ENCODE peak calls at places on chromosomes 7 and 10, in four cellular contexts. I, N, Z and P are unnamed samples.

GRCh38 chr7:95863-96260 is 96.5 kb upstream of the FAM20C start:
- DNase-seq in Z (no peak), I (no peak), N (peak), P (no peak)

GRCh38 chr10:86520871-86521619 is 547 bp downstream of the WAPL start:
- DNase-seq in Z (peak), I (peak), N (peak), P (no peak)

GRCh38 chr10:86918022-86918471 is 39.4 kb downstream of the MMRN2 start:
- DNase-seq in Z (no peak), I (peak), N (peak), P (no peak)

GRCh38 chr7:30502470-30503251 is 2.0 kb downstream of the GGCT start:
- DNase-seq in I (no peak), Z (no peak), N (no peak), P (no peak)

GRCh38 chr10:88089498-88089897 is 226.1 kb downstream of the PTEN start:
- DNase-seq in I (no peak), N (no peak), Z (no peak), P (no peak)

GRCh38 chr10:71747808-71748523 is 25.4 kb downstream of the VSIR start:
- DNase-seq in Z (no peak), N (no peak), I (no peak), P (no peak)

GRCh38 chr10:79222186-79222585 is 125.1 kb upstream of the PPIF start:
- DNase-seq in I (no peak), Z (no peak), N (no peak), P (no peak)

GRCh38 chr10:72557362-72557761 is 68.5 kb downstream of the MICU1 start:
- DNase-seq in N (peak), I (peak), Z (no peak), P (no peak)

GRCh38 chr10:84214046-84214572 is 11.2 kb downstream of the LRIT2 start:
- DNase-seq in Z (no peak), N (no peak), I (no peak), P (no peak)

GRCh38 chr10:69403519-69403918 is 13.2 kb downstream of the TACR2 start:
- DNase-seq in N (peak), Z (no peak), I (peak), P (no peak)

GRCh38 chr7:148708026-148708685 is 9.5 kb downstream of the CUL1 start:
- DNase-seq in N (no peak), I (no peak), Z (no peak), P (no peak)

GRCh38 chr10:89256338-89256737 is 4.8 kb upstream of the LIPA start:
- DNase-seq in Z (no peak), N (no peak), I (no peak), P (no peak)

GRCh38 chr10:110354322-110354766 is 49.6 kb upstream of the SMNDC1 start:
- DNase-seq in I (peak), N (peak), Z (peak), P (no peak)

GRCh38 chr7:97145068-97145467 is 27.6 kb downstream of the SDHAF3 start:
- DNase-seq in N (peak), Z (no peak), I (peak), P (no peak)

GRCh38 chr10:14184841-14185500 is 145.8 kb downstream of the FRMD4A start:
- DNase-seq in Z (no peak), I (peak), N (peak), P (no peak)

GRCh38 chr7:125055376-125055775 is 125.8 kb upstream of the POT1 start:
- DNase-seq in N (no peak), I (no peak), Z (no peak), P (no peak)

GRCh38 chr7:125065546-125065945 is 135.9 kb upstream of the POT1 start:
- DNase-seq in Z (no peak), N (no peak), I (no peak), P (no peak)

GRCh38 chr7:125061776-125062397 is 132.3 kb upstream of the POT1 start:
- DNase-seq in N (peak), I (peak), Z (no peak), P (no peak)

GRCh38 chr7:125057974-125058373 is 128.3 kb upstream of the POT1 start:
- DNase-seq in I (no peak), N (no peak), Z (no peak), P (no peak)

GRCh38 chr7:125059861-125060456 is 130.3 kb upstream of the POT1 start:
- DNase-seq in I (peak), N (peak), Z (no peak), P (no peak)
- TF ChIP-seq CTCF in I (peak), N (peak), Z (peak), P (peak)

GRCh38 chr7:105990726-105991465 is 27.8 kb downstream of the CDHR3 start:
- DNase-seq in I (peak), N (no peak), Z (no peak), P (no peak)
- TF ChIP-seq CTCF in I (peak), N (no peak), Z (no peak), P (no peak)

GRCh38 chr7:88146611-88147010 is 73.2 kb downstream of the SRI start:
- DNase-seq in Z (no peak), I (no peak), N (no peak), P (no peak)

GRCh38 chr7:88141479-88141878 is 78.4 kb downstream of the SRI start:
- DNase-seq in I (no peak), N (no peak), Z (no peak), P (no peak)

GRCh38 chr7:88141025-88141424 is 78.8 kb downstream of the SRI start:
- DNase-seq in I (no peak), Z (no peak), N (peak), P (no peak)

GRCh38 chr7:88147341-88147740 is 72.5 kb downstream of the SRI start:
- DNase-seq in N (no peak), Z (no peak), I (no peak), P (no peak)

GRCh38 chr7:88141953-88142352 is 77.9 kb downstream of the SRI start:
- DNase-seq in I (no peak), N (no peak), Z (no peak), P (no peak)
- TF ChIP-seq CTCF in I (no peak), N (no peak), Z (no peak), P (no peak)

GRCh38 chr7:127513311-127513710 is 72.1 kb downstream of the GCC1 start:
- DNase-seq in N (no peak), Z (no peak), I (no peak), P (no peak)

GRCh38 chr7:127516320-127516719 is 69.1 kb downstream of the GCC1 start:
- DNase-seq in I (no peak), Z (no peak), N (no peak), P (no peak)

GRCh38 chr7:127512587-127512986 is 72.8 kb downstream of the GCC1 start:
- DNase-seq in I (no peak), N (no peak), Z (no peak), P (no peak)

DNA sequence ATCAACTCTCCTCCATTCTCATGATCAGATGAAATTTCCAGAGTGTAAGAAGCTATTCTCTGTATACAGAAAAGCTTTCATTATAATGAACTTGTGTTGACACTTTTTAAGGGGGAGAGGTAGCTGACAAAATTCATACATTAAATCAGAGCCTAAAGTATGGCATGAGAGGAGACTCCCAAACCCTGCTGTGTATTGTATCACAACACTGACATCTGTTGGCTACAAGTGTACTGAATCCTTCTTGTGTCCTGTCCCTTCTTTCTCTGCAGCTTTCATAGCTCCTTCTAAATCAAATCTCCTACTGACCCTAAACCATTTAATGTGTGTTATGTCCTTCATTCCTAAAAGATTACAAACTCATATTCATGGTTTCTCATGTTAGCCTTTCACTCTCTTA is 70.9 kb downstream of the GCC1 start:
- DNase-seq in Z (no peak), I (peak), N (peak), P (no peak)
- TF ChIP-seq CTCF in Z (no peak), I (peak), N (peak), P (peak)

GRCh38 chr7:135239263-135239662 is 5.6 kb downstream of the STRA8 start:
- DNase-seq in N (no peak), I (no peak), Z (peak), P (no peak)

GRCh38 chr7:135235841-135236240 is 2.2 kb downstream of the STRA8 start:
- DNase-seq in N (no peak), Z (no peak), I (no peak), P (no peak)

GRCh38 chr7:135236727-135237126 is 3.1 kb downstream of the STRA8 start:
- DNase-seq in I (no peak), N (peak), Z (peak), P (no peak)

GRCh38 chr7:135240446-135240845 is 6.8 kb downstream of the STRA8 start:
- DNase-seq in N (no peak), Z (peak), I (no peak), P (no peak)

GRCh38 chr7:135238112-135238744 is 4.6 kb downstream of the STRA8 start:
- DNase-seq in I (no peak), Z (peak), N (no peak), P (no peak)
- TF ChIP-seq CTCF in I (peak), Z (peak), N (no peak), P (peak)

DNA sequence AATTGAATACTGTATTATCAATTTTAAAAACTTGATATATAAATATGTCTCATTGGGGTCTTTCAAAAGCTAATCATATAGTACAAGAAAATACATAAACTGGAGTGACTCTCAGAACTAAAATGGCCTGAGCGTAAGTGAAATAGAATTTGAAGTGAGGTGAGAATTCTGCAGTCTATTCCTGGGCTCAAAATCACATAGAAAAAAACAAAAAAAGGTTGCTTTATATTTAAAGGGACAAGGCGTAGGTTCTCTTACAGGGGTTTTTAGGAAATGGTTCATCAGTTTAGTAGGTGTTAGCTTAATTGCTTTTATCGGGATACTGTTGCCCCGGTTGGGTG is 36.7 kb upstream of the PRSS1 start:
- DNase-seq in Z (no peak), I (no peak), N (no peak), P (no peak)
- TF ChIP-seq CTCF in Z (no peak), I (no peak), N (no peak), P (peak)